ENCODE peak calls at places on chromosomes 1 and 21, in five cellular contexts. R, Z, P, X and O are unnamed samples.

GRCh38 chr1:200139661-200140250 is 112.2 kb downstream of the NR5A2 start:
- DNase-seq in R (no peak), Z (peak), P (no peak), X (peak), O (peak)

GRCh38 chr1:175191654-175192053 is 922 bp downstream of the KIAA0040 start:
- DNase-seq in R (no peak), Z (peak), P (no peak), X (peak), O (peak)

GRCh38 chr1:201686709-201687455 is 142.1 kb upstream of the IPO9 start:
- DNase-seq in R (no peak), Z (no peak), P (no peak), X (peak), O (no peak)

GRCh38 chr1:107919953-107920352 is 45.0 kb downstream of the VAV3 start:
- DNase-seq in R (no peak), Z (no peak), P (no peak), X (peak), O (no peak)

GRCh38 chr1:20787775-20788488 is 825 bp upstream of the HP1BP3 start:
- DNase-seq in R (peak), Z (no peak), P (no peak), X (peak), O (peak)

GRCh38 chr1:180921891-180922636 is 9.4 kb downstream of the KIAA1614 start:
- DNase-seq in R (no peak), Z (no peak), P (no peak), X (no peak), O (peak)

GRCh38 chr1:155598842-155599331 is 11.1 kb upstream of the MSTO1 start:
- DNase-seq in R (peak), Z (peak), P (no peak), X (no peak), O (no peak)

GRCh38 chr1:230801441-230801840 is 54.3 kb downstream of the CAPN9 start:
- DNase-seq in R (no peak), Z (no peak), P (no peak), X (no peak), O (no peak)

GRCh38 chr1:19799233-19799876 is 361 bp downstream of the TMCO4 start:
- DNase-seq in R (peak), Z (peak), P (peak), X (peak), O (peak)

GRCh38 chr1:43452789-43453441 is 816 bp downstream of the HYI start:
- DNase-seq in R (no peak), Z (no peak), P (no peak), X (peak), O (no peak)

GRCh38 chr1:60088620-60089155 is 15.1 kb upstream of the C1orf87 start:
- DNase-seq in R (no peak), Z (no peak), P (no peak), X (no peak), O (no peak)

GRCh38 chr21:36694593-36695282 is 4.2 kb upstream of the SIM2 start:
- DNase-seq in R (no peak), Z (no peak), P (no peak), X (no peak), O (no peak)

GRCh38 chr1:156143765-156144489 is 9.5 kb upstream of the SEMA4A start:
- DNase-seq in R (no peak), Z (no peak), P (no peak), X (no peak), O (no peak)

DNA sequence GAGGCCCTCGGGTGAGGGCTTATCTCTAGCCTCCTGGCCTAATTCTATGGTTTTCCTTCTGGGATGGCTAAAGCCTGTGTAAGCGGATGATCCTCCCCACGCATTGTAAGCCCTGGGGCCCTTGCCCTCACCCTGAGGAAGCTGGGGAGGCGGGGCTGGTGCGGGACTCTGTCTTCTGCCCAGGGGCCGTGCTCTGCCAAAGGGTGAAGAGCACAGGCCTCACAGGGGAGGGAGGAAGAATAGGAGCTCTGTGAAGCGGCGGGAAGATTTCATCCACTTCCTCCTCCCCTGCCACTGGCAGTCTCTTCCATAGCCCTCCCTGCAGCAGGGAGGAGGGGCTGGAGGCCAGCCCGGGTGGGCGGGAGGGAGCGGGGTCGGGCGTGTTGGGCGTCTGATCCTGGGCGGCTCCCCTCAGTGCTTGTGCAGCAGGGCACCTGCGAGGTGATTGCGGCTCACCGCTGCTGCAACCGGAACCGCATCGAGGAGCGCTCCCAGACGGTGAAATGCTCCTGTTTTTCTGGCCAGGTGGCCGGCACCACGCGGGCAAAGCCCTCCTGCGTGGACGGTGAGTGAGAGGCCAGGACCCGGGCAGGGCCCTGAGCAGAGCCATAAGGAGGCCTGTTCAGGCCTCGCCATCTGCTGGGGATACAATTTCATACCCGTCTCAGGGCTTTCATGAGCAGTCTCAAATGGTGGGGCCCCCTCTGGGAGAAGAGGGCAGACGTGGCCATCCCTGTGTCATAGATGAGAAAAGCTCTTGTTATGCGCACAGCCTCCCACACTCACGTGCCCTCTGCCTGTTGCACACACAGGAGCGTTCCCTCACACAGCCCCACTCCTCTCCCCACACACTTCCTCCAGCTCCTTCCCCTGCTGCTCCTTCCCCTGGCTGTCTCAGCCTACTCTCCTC is 7.7 kb upstream of the PPM1J start:
- DNase-seq in R (no peak), Z (no peak), P (no peak), X (no peak), O (no peak)
- H3K4me3 ChIP-seq in R (no peak), Z (no peak), P (peak), X (no peak), O (no peak)

GRCh38 chr21:23950344-23950743 is 1656.9 kb downstream of the MRPL39 start:
- DNase-seq in R (no peak), Z (no peak), P (no peak), X (no peak), O (no peak)
- H3K4me3 ChIP-seq in R (no peak), Z (no peak), P (no peak), X (no peak), O (no peak)

DNA sequence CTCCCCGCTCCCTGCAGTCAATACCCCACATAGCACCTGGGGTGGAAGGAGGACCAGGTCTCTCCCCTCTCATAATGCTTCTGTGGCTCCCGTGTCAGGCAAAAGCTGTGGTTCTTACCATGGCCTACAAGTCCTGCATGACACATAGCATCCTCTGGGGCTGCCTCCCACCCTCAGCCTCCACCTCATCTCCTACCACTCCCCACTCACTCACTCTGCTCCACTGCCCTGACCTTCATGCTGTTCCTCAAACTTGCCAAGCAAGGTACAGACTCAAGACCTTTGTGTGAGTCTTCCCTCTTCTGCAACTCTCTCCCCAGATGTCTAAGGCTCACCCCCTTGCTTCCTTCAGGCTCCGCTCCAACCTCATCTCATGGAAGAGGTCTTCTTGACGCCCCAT is 28.0 kb upstream of the VANGL1 start:
- DNase-seq in R (no peak), Z (no peak), P (no peak), X (no peak), O (no peak)
- H3K4me3 ChIP-seq in R (no peak), Z (no peak), P (no peak), X (no peak), O (no peak)

GRCh38 chr21:20774737-20775136 is 223.5 kb upstream of the NCAM2 start:
- DNase-seq in R (no peak), Z (no peak), P (no peak), X (no peak), O (no peak)
- H3K4me3 ChIP-seq in R (no peak), Z (no peak), P (no peak), X (no peak), O (no peak)